ENCODE peak calls at places on chromosomes 3 and 15, in five cellular contexts. H is GM12865, I is stomach, K is IMR-90, P is AG04449. G is an unnamed sample.

GRCh38 chr3:43001094-43001553 is 22.0 kb downstream of the GASK1A start:
- DNase-seq in H (no peak), P (peak), K (peak), I (peak), G (peak)

GRCh38 chr3:23330568-23330967 is 127.4 kb downstream of the UBE2E2 start:
- DNase-seq in H (no peak), I (no peak), K (peak), P (no peak), G (no peak)

GRCh38 chr3:45943207-45943846 is at the start of gene CXCR6:
- DNase-seq in P (no peak), I (no peak), K (peak), H (no peak), G (no peak)

GRCh38 chr15:70355275-70355795 is 257.6 kb upstream of the TLE3 start:
- DNase-seq in I (no peak), K (no peak), P (no peak), H (peak), G (no peak)

GRCh38 chr3:42130329-42131070 is 39.3 kb downstream of the TRAK1 start:
- DNase-seq in P (no peak), H (no peak), I (peak), K (no peak), G (no peak)

GRCh38 chr15:51172190-51172589 is 77.5 kb upstream of the TNFAIP8L3 start:
- DNase-seq in I (no peak), P (no peak), K (peak), H (no peak), G (no peak)

GRCh38 chr3:153339065-153339464 is 177.0 kb downstream of the RAP2B start:
- DNase-seq in I (no peak), H (no peak), P (no peak), K (no peak), G (no peak)

GRCh38 chr3:99683465-99683864 is 45.1 kb downstream of the COL8A1 start:
- DNase-seq in I (no peak), P (no peak), K (no peak), H (no peak), G (no peak)

GRCh38 chr3:21826416-21826815 is 75.4 kb upstream of the ZNF385D start:
- DNase-seq in P (no peak), K (no peak), H (no peak), I (no peak), G (no peak)

GRCh38 chr15:78216276-78217229 is 17.8 kb downstream of the ACSBG1 start:
- DNase-seq in P (no peak), K (no peak), H (peak), I (peak), G (no peak)

GRCh38 chr3:44892689-44893088 is 18.3 kb downstream of the TGM4 start:
- DNase-seq in K (peak), I (no peak), P (no peak), H (no peak), G (no peak)

GRCh38 chr15:35827156-35827555 is 281.2 kb upstream of the DPH6 start:
- DNase-seq in P (no peak), K (peak), I (no peak), H (no peak), G (no peak)

GRCh38 chr3:52446631-52447511 is 2.0 kb upstream of the SEMA3G start:
- DNase-seq in I (peak), P (no peak), H (peak), K (peak), G (peak)

GRCh38 chr15:35705030-35705884 is 159.3 kb upstream of the DPH6 start:
- DNase-seq in H (no peak), P (no peak), K (no peak), I (no peak), G (no peak)

GRCh38 chr3:25592510-25592968 is 72.2 kb downstream of the TOP2B start:
- DNase-seq in K (peak), I (no peak), H (no peak), P (peak), G (no peak)

GRCh38 chr3:40387895-40388254 is 891 bp downstream of the ENTPD3 start:
- DNase-seq in K (no peak), I (no peak), P (no peak), H (no peak), G (no peak)

GRCh38 chr15:33639968-33640367 is 328.3 kb upstream of the CHRM5 start:
- DNase-seq in H (no peak), I (no peak), P (no peak), K (no peak), G (no peak)

GRCh38 chr3:2869905-2870304 is 240.3 kb downstream of the IL5RA start:
- DNase-seq in P (no peak), H (no peak), K (no peak), I (no peak), G (no peak)

GRCh38 chr3:149572796-149573414 is 84.9 kb downstream of the WWTR1 start:
- DNase-seq in P (no peak), K (peak), H (no peak), I (no peak), G (no peak)

GRCh38 chr15:48940508-48940907 is 23.2 kb downstream of the SHC4 start:
- DNase-seq in H (peak), P (peak), K (peak), I (no peak), G (peak)

GRCh38 chr3:50662408-50662807 is 12.3 kb upstream of the DOCK3 start:
- DNase-seq in I (no peak), P (no peak), K (no peak), H (no peak), G (no peak)

GRCh38 chr3:168071535-168071934 is 24.2 kb downstream of the GOLIM4 start:
- DNase-seq in I (no peak), H (no peak), P (peak), K (peak), G (peak)

GRCh38 chr3:42501681-42502428 is 588 bp upstream of the VIPR1 start:
- DNase-seq in P (no peak), I (peak), K (peak), H (peak), G (no peak)

GRCh38 chr3:114112696-114113095 is 56.2 kb downstream of the QTRT2 start:
- DNase-seq in K (no peak), I (no peak), P (no peak), H (no peak), G (no peak)

GRCh38 chr3:188700497-188700896 is 471.3 kb upstream of the TPRG1 start:
- DNase-seq in I (no peak), P (no peak), H (peak), K (no peak), G (no peak)

GRCh38 chr3:127019449-127019848 is 36.5 kb downstream of the PLXNA1 start:
- DNase-seq in P (no peak), H (no peak), I (no peak), K (peak), G (peak)

GRCh38 chr3:49357466-49358216 is 512 bp downstream of the GPX1 start:
- DNase-seq in P (peak), I (peak), H (peak), K (peak), G (peak)

GRCh38 chr3:177642042-177642441 is 444.8 kb upstream of the TBL1XR1 start:
- DNase-seq in K (no peak), H (no peak), P (no peak), I (no peak), G (no peak)

GRCh38 chr3:147963711-147964110 is 554.5 kb downstream of the ZIC1 start:
- DNase-seq in I (no peak), H (no peak), P (peak), K (no peak), G (no peak)

GRCh38 chr3:158167737-158168469 is 58.0 kb downstream of the RSRC1 start:
- DNase-seq in I (no peak), H (no peak), P (peak), K (peak), G (peak)

GRCh38 chr15:85788796-85789495 is 5.8 kb downstream of the KLHL25 start:
- DNase-seq in K (no peak), P (no peak), H (no peak), I (peak), G (no peak)

GRCh38 chr3:28326458-28326926 is 22.0 kb upstream of the ZCWPW2 start:
- DNase-seq in I (no peak), P (no peak), K (peak), H (peak), G (no peak)

GRCh38 chr3:184275302-184275701 is 520 bp upstream of the ECE2 start:
- DNase-seq in K (no peak), P (no peak), I (no peak), H (no peak), G (no peak)
- H3K4me3 ChIP-seq in K (no peak), P (no peak), I (no peak), H (no peak), G (no peak)

GRCh38 chr15:75927601-75928000 is 23.9 kb downstream of the FBXO22 start:
- DNase-seq in K (no peak), H (peak), P (no peak), I (no peak), G (no peak)

GRCh38 chr15:75929799-75930565 is 26.3 kb downstream of the FBXO22 start:
- DNase-seq in I (no peak), K (no peak), P (no peak), H (peak), G (no peak)

GRCh38 chr15:75925440-75925839 is 21.8 kb downstream of the FBXO22 start:
- DNase-seq in P (no peak), K (no peak), I (no peak), H (no peak), G (no peak)

GRCh38 chr15:75930866-75931265 is 27.2 kb downstream of the FBXO22 start:
- DNase-seq in H (no peak), K (no peak), I (no peak), P (no peak), G (no peak)

DNA sequence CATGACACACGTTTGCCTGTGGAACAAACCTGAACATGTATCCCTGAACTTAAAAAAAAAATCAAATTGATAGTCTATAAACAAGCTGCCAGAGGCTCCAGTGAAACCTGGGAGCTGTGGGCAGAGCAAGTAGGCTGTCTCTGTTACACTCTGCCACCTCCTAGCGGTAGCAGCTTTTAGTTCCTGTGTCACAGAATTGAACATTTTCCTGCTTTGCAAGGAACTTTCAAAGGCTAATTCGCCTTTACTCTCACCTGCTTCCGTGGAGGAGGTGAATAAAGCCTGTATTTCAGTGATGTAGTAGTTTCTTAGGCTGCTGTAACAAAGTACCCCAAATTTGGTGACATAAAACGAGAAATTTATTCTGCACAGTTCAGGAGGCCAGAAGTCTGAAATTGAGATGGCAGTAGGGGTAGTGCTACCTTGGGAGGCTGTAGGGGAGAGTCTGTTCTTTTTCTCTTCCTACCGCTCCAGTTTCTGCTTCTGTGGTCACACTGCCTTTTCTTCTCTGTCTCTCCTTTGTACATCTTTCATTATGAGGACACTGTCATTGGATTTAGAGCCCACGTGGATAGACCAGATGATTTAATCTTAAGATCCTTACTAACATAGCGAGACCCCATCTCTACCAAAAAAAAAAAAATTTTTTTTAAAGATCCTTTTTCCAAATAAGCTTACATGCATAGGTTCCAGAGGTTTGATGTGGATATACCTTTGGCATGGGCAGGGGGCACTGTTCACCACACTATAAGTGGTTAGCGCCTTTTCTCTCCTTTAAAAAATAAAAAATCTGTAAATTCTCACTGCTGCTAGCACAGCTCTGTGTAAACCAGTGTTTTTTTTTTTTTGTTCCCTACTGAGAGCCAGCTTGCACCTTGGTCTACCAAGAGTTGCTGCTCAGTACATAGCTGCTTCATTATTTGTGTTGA is 25.3 kb downstream of the FBXO22 start:
- DNase-seq in P (no peak), H (peak), I (peak), K (peak), G (no peak)
- TF ChIP-seq CTCF in P (peak), H (peak), I (no peak), K (peak), G (peak)

GRCh38 chr3:71088742-71089141 is 494.8 kb downstream of the FOXP1 start:
- DNase-seq in H (no peak), I (no peak), P (no peak), K (no peak), G (no peak)

GRCh38 chr3:71090207-71090606 is 493.3 kb downstream of the FOXP1 start:
- DNase-seq in P (no peak), K (no peak), H (peak), I (no peak), G (no peak)

GRCh38 chr3:71088019-71088711 is 495.4 kb downstream of the FOXP1 start:
- DNase-seq in P (no peak), I (no peak), H (no peak), K (no peak), G (no peak)

GRCh38 chr3:71089271-71089670 is 494.3 kb downstream of the FOXP1 start:
- DNase-seq in K (peak), P (no peak), I (no peak), H (no peak), G (no peak)

DNA sequence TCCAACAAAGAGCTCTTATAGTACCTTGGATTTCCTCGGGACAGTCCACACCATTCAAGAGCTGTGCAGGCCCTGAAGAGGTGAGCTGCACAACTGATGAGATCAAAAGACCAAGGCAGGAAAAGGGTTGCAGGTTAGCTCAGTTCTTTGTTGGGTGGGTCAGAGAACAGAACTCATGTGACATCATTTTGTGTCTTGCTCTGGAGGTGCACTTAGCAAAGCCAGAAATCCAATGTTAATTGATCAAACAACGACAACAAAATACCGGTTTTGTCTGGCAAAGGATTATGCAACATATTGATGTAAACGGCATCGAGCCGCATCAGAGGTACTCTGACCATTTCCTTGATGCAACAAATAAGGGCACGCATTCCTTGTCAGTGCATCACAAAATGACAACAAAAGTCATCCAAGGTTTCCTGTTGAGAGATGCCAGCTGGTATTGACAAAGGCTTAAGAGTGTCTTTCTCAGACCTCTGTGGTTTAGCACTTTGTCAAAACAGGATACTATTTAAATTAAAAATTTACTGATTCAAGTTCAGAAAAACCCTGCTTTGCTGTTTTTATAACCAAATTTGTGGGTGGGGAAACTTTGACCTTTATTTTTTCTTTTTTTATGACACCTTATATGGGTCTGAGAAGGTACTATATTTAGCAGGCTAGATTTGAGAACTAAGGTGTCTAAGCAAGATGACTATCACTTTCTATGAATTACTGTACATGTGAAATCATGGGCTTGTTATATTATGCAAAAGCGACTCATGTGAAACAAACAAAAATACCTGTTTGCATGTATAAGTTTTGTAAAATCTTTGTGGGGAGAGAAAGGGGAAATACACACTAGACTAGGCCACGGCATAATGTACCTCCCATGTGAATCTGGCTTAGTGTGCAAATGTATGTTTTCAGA is 496.2 kb downstream of the FOXP1 start:
- DNase-seq in H (peak), K (peak), P (no peak), I (no peak), G (no peak)
- H3K4me3 ChIP-seq in H (no peak), K (no peak), P (no peak), I (no peak), G (no peak)

GRCh38 chr3:138941259-138941885 is 5.6 kb downstream of the FOXL2 start:
- DNase-seq in K (peak), H (peak), P (no peak), I (no peak), G (no peak)
- TF ChIP-seq CTCF in K (peak), H (peak), P (peak), I (peak), G (peak)

GRCh38 chr3:115624029-115624645 is 827 bp downstream of the GAP43 start:
- DNase-seq in I (no peak), H (no peak), P (no peak), K (no peak), G (no peak)

GRCh38 chr3:115626006-115626409 is 2.7 kb downstream of the GAP43 start:
- DNase-seq in H (no peak), K (no peak), P (no peak), I (no peak), G (no peak)

GRCh38 chr3:115624898-115625297 is 1.6 kb downstream of the GAP43 start:
- DNase-seq in H (no peak), K (no peak), P (no peak), I (no peak), G (no peak)

GRCh38 chr3:115626711-115627110 is 3.4 kb downstream of the GAP43 start:
- DNase-seq in K (no peak), I (no peak), H (no peak), P (no peak), G (no peak)

DNA sequence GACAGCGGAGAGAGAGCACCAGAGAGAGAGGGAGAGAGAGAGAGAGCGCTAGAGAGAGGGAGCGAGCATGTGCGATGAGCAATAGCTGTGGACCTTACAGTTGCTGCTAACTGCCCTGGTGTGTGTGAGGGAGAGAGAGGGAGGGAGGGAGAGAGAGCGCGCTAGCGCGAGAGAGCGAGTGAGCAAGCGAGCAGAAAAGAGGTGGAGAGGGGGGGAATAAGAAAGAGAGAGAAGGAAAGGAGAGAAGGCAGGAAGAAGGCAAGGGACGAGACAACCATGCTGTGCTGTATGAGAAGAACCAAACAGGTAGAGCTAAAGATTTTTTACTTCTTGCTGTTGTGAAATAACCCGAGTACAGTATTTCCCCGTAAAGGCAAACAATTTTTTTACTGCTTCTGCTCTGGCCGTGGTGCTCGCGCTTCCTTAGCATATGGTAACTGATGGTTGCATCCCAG is at the start of gene GAP43:
- DNase-seq in K (peak), P (peak), H (no peak), I (no peak), G (peak)
- H3K4me3 ChIP-seq in K (peak), P (peak), H (no peak), I (peak), G (peak)

DNA sequence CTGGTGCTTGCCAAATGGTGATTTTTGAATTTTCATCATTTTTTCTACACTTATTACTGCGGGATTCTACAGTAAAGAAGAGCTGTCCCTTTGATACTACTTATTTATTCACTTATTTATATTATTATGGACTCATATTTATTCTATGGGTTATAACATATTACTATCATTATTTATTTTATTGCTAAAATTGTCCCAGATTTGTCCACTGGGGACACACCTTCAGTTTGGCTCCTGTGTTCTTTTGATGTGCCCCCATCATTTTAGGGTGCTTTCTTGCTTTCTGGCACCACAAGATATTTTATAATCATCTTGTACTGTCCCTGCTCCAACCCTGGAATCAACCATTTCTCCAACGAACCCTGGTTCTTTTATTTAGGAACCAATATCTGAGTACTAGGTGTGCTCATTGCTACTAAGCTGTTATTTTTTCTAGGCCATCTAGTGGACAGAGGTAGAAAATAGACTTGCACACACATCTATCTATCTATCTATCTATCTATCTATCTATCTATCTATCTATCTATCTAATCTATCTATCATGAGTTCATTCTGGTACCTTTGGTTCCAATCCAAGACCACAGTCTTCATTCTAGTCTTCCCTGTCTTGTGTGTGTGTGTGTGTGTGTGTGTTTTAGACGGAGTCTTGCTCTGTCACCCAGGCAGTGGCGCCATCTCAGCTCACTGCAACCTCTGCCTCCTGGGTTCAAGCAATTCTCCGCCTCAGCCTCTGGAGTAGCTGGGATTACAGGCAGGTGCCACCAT is 16.0 kb downstream of the SLC22A14 start:
- DNase-seq in I (no peak), K (peak), H (peak), P (no peak), G (peak)
- TF ChIP-seq CTCF in I (peak), K (peak), H (peak), P (peak), G (peak)

G was measured in astrocyte of the cerebellum.